ENCODE peak calls at places on chromosomes 3 and 15, in eight cellular contexts. One of them, this sample, is unnamed.

GRCh38 chr15:77599899-77600298 is 32.8 kb downstream of the LINGO1 start:
- DNase-seq in dermis microvascular lymphatic vessel endothelial cell: no peak
- DNase-seq in T follicular helper cell: no peak
- DNase-seq in substantia nigra: peak; percentile 45
- DNase-seq in NCI-H1092: peak; percentile 72
- DNase-seq in posterior vena cava: no peak
- DNase-seq in non-pigmented ciliary epithelial cell: no peak
- DNase-seq in uterus: no peak
- DNase-seq in this sample: no peak

GRCh38 chr3:8186213-8186612 is 315.4 kb upstream of the LMCD1 start:
- DNase-seq in dermis microvascular lymphatic vessel endothelial cell: no peak
- DNase-seq in T follicular helper cell: no peak
- DNase-seq in substantia nigra: no peak
- DNase-seq in NCI-H1092: no peak
- DNase-seq in posterior vena cava: no peak
- DNase-seq in non-pigmented ciliary epithelial cell: no peak
- DNase-seq in uterus: no peak
- DNase-seq in this sample: no peak

GRCh38 chr3:76438971-76439370 is 600.9 kb upstream of the ROBO2 start:
- DNase-seq in dermis microvascular lymphatic vessel endothelial cell: no peak
- DNase-seq in T follicular helper cell: no peak
- DNase-seq in substantia nigra: no peak
- DNase-seq in NCI-H1092: no peak
- DNase-seq in posterior vena cava: no peak
- DNase-seq in non-pigmented ciliary epithelial cell: no peak
- DNase-seq in uterus: no peak
- DNase-seq in this sample: no peak

GRCh38 chr3:9890249-9891071 is at the start of gene JAGN1:
- DNase-seq in dermis microvascular lymphatic vessel endothelial cell: peak; percentile 68
- DNase-seq in T follicular helper cell: peak; percentile 87
- DNase-seq in substantia nigra: peak; percentile 82
- DNase-seq in NCI-H1092: peak; percentile 69
- DNase-seq in posterior vena cava: peak; percentile 97
- DNase-seq in non-pigmented ciliary epithelial cell: peak; percentile 45
- DNase-seq in uterus: peak; percentile 92
- DNase-seq in this sample: no peak

GRCh38 chr3:33104803-33105202 is 7.9 kb upstream of the GLB1 start:
- DNase-seq in dermis microvascular lymphatic vessel endothelial cell: no peak
- DNase-seq in T follicular helper cell: no peak
- DNase-seq in substantia nigra: no peak
- DNase-seq in NCI-H1092: no peak
- DNase-seq in posterior vena cava: no peak
- DNase-seq in non-pigmented ciliary epithelial cell: no peak
- DNase-seq in uterus: no peak
- DNase-seq in this sample: no peak

GRCh38 chr15:66734961-66735908 is 33.2 kb downstream of the SMAD6 start:
- DNase-seq in dermis microvascular lymphatic vessel endothelial cell: no peak
- DNase-seq in T follicular helper cell: no peak
- DNase-seq in substantia nigra: peak; percentile 17
- DNase-seq in NCI-H1092: no peak
- DNase-seq in posterior vena cava: no peak
- DNase-seq in non-pigmented ciliary epithelial cell: no peak
- DNase-seq in uterus: no peak
- DNase-seq in this sample: no peak

GRCh38 chr3:38227989-38228388 is 37.6 kb upstream of the SLC22A13 start:
- DNase-seq in dermis microvascular lymphatic vessel endothelial cell: no peak
- DNase-seq in T follicular helper cell: no peak
- DNase-seq in substantia nigra: no peak
- DNase-seq in NCI-H1092: no peak
- DNase-seq in posterior vena cava: no peak
- DNase-seq in non-pigmented ciliary epithelial cell: peak; percentile 13
- DNase-seq in uterus: no peak
- DNase-seq in this sample: no peak

GRCh38 chr15:74434260-74434915 is 630 bp upstream of the SEMA7A start:
- DNase-seq in dermis microvascular lymphatic vessel endothelial cell: no peak
- DNase-seq in T follicular helper cell: no peak
- DNase-seq in substantia nigra: no peak
- DNase-seq in NCI-H1092: no peak
- DNase-seq in posterior vena cava: no peak
- DNase-seq in non-pigmented ciliary epithelial cell: no peak
- DNase-seq in uterus: no peak
- DNase-seq in this sample: no peak

GRCh38 chr15:42457445-42458442 is 33.2 kb downstream of the ZNF106 start:
- DNase-seq in dermis microvascular lymphatic vessel endothelial cell: peak; percentile 67
- DNase-seq in T follicular helper cell: no peak
- DNase-seq in substantia nigra: no peak
- DNase-seq in NCI-H1092: no peak
- DNase-seq in posterior vena cava: peak; percentile 83
- DNase-seq in non-pigmented ciliary epithelial cell: peak; percentile 85
- DNase-seq in uterus: peak; percentile 81
- DNase-seq in this sample: peak; percentile 18

GRCh38 chr3:186411994-186412393 is 50.0 kb upstream of the DGKG start:
- DNase-seq in dermis microvascular lymphatic vessel endothelial cell: no peak
- DNase-seq in T follicular helper cell: no peak
- DNase-seq in substantia nigra: no peak
- DNase-seq in NCI-H1092: no peak
- DNase-seq in posterior vena cava: no peak
- DNase-seq in non-pigmented ciliary epithelial cell: no peak
- DNase-seq in uterus: no peak
- DNase-seq in this sample: no peak

GRCh38 chr3:160618878-160619277 is 53.5 kb upstream of the KPNA4 start:
- DNase-seq in dermis microvascular lymphatic vessel endothelial cell: no peak
- DNase-seq in T follicular helper cell: no peak
- DNase-seq in substantia nigra: no peak
- DNase-seq in NCI-H1092: no peak
- DNase-seq in posterior vena cava: no peak
- DNase-seq in non-pigmented ciliary epithelial cell: no peak
- DNase-seq in uterus: no peak
- DNase-seq in this sample: no peak

GRCh38 chr15:72198410-72199270 is 1.1 kb upstream of the GRAMD2A start:
- DNase-seq in dermis microvascular lymphatic vessel endothelial cell: no peak
- DNase-seq in T follicular helper cell: no peak
- DNase-seq in substantia nigra: no peak
- DNase-seq in NCI-H1092: no peak
- DNase-seq in posterior vena cava: no peak
- DNase-seq in non-pigmented ciliary epithelial cell: no peak
- DNase-seq in uterus: no peak
- DNase-seq in this sample: no peak

GRCh38 chr3:190728574-190729246 is 133.8 kb downstream of the GMNC start:
- DNase-seq in dermis microvascular lymphatic vessel endothelial cell: no peak
- DNase-seq in T follicular helper cell: no peak
- DNase-seq in substantia nigra: no peak
- DNase-seq in NCI-H1092: no peak
- DNase-seq in posterior vena cava: no peak
- DNase-seq in non-pigmented ciliary epithelial cell: no peak
- DNase-seq in uterus: no peak
- DNase-seq in this sample: no peak

GRCh38 chr3:139728414-139728813 is 50.6 kb upstream of the NMNAT3 start:
- DNase-seq in dermis microvascular lymphatic vessel endothelial cell: no peak
- DNase-seq in T follicular helper cell: no peak
- DNase-seq in substantia nigra: no peak
- DNase-seq in NCI-H1092: no peak
- DNase-seq in posterior vena cava: no peak
- DNase-seq in non-pigmented ciliary epithelial cell: no peak
- DNase-seq in uterus: no peak
- DNase-seq in this sample: no peak

GRCh38 chr15:77832874-77833273 is 200.2 kb upstream of the LINGO1 start:
- DNase-seq in dermis microvascular lymphatic vessel endothelial cell: no peak
- DNase-seq in T follicular helper cell: no peak
- DNase-seq in substantia nigra: no peak
- DNase-seq in NCI-H1092: no peak
- DNase-seq in posterior vena cava: peak; percentile 36
- DNase-seq in non-pigmented ciliary epithelial cell: no peak
- DNase-seq in uterus: no peak
- DNase-seq in this sample: no peak

GRCh38 chr3:190036631-190037030 is 84.1 kb downstream of the P3H2 start:
- DNase-seq in dermis microvascular lymphatic vessel endothelial cell: no peak
- DNase-seq in T follicular helper cell: no peak
- DNase-seq in substantia nigra: no peak
- DNase-seq in NCI-H1092: no peak
- DNase-seq in posterior vena cava: no peak
- DNase-seq in non-pigmented ciliary epithelial cell: peak; percentile 68
- DNase-seq in uterus: no peak
- DNase-seq in this sample: no peak

GRCh38 chr3:143471705-143472104 is 352.1 kb downstream of the CHST2 start:
- DNase-seq in dermis microvascular lymphatic vessel endothelial cell: no peak
- DNase-seq in T follicular helper cell: no peak
- DNase-seq in substantia nigra: no peak
- DNase-seq in NCI-H1092: no peak
- DNase-seq in posterior vena cava: no peak
- DNase-seq in non-pigmented ciliary epithelial cell: no peak
- DNase-seq in uterus: no peak
- DNase-seq in this sample: no peak

GRCh38 chr15:60573936-60574335 is 95.0 kb upstream of the ICE2 start:
- DNase-seq in dermis microvascular lymphatic vessel endothelial cell: no peak
- DNase-seq in T follicular helper cell: peak; percentile 31
- DNase-seq in substantia nigra: no peak
- DNase-seq in NCI-H1092: no peak
- DNase-seq in posterior vena cava: no peak
- DNase-seq in non-pigmented ciliary epithelial cell: no peak
- DNase-seq in uterus: no peak
- DNase-seq in this sample: no peak

GRCh38 chr15:83653639-83654378 is at the start of gene ADAMTSL3:
- DNase-seq in dermis microvascular lymphatic vessel endothelial cell: peak; percentile 36
- DNase-seq in T follicular helper cell: no peak
- DNase-seq in substantia nigra: peak; percentile 23
- DNase-seq in NCI-H1092: no peak
- DNase-seq in posterior vena cava: peak; percentile 91
- DNase-seq in non-pigmented ciliary epithelial cell: no peak
- DNase-seq in uterus: peak; percentile 63
- DNase-seq in this sample: no peak

GRCh38 chr3:53812434-53812833 is 33.8 kb downstream of the CHDH start:
- DNase-seq in dermis microvascular lymphatic vessel endothelial cell: no peak
- DNase-seq in T follicular helper cell: no peak
- DNase-seq in substantia nigra: no peak
- DNase-seq in NCI-H1092: no peak
- DNase-seq in posterior vena cava: no peak
- DNase-seq in non-pigmented ciliary epithelial cell: no peak
- DNase-seq in uterus: no peak
- DNase-seq in this sample: no peak

GRCh38 chr3:42173307-42173706 is 82.2 kb downstream of the TRAK1 start:
- DNase-seq in dermis microvascular lymphatic vessel endothelial cell: no peak
- DNase-seq in T follicular helper cell: no peak
- DNase-seq in substantia nigra: no peak
- DNase-seq in NCI-H1092: no peak
- DNase-seq in posterior vena cava: no peak
- DNase-seq in non-pigmented ciliary epithelial cell: no peak
- DNase-seq in uterus: no peak
- DNase-seq in this sample: no peak

GRCh38 chr3:31836397-31837075 is 144.5 kb downstream of the OSBPL10 start:
- DNase-seq in dermis microvascular lymphatic vessel endothelial cell: no peak
- DNase-seq in T follicular helper cell: no peak
- DNase-seq in substantia nigra: no peak
- DNase-seq in NCI-H1092: no peak
- DNase-seq in posterior vena cava: no peak
- DNase-seq in non-pigmented ciliary epithelial cell: no peak
- DNase-seq in uterus: no peak
- DNase-seq in this sample: no peak

GRCh38 chr15:46946953-46947352 is 770.4 kb upstream of the SEMA6D start:
- DNase-seq in dermis microvascular lymphatic vessel endothelial cell: no peak
- DNase-seq in T follicular helper cell: no peak
- DNase-seq in substantia nigra: no peak
- DNase-seq in NCI-H1092: no peak
- DNase-seq in posterior vena cava: no peak
- DNase-seq in non-pigmented ciliary epithelial cell: no peak
- DNase-seq in uterus: no peak
- DNase-seq in this sample: no peak

GRCh38 chr3:187831125-187832051 is 86.1 kb upstream of the BCL6 start:
- DNase-seq in dermis microvascular lymphatic vessel endothelial cell: no peak
- DNase-seq in T follicular helper cell: no peak
- DNase-seq in substantia nigra: no peak
- DNase-seq in NCI-H1092: no peak
- DNase-seq in posterior vena cava: no peak
- DNase-seq in non-pigmented ciliary epithelial cell: no peak
- DNase-seq in uterus: no peak
- DNase-seq in this sample: no peak

GRCh38 chr3:5699313-5699712 is 511.8 kb downstream of the EDEM1 start:
- DNase-seq in dermis microvascular lymphatic vessel endothelial cell: no peak
- DNase-seq in T follicular helper cell: no peak
- DNase-seq in substantia nigra: no peak
- DNase-seq in NCI-H1092: no peak
- DNase-seq in posterior vena cava: no peak
- DNase-seq in non-pigmented ciliary epithelial cell: no peak
- DNase-seq in uterus: no peak
- DNase-seq in this sample: no peak

GRCh38 chr3:133424937-133425869 is 25.3 kb downstream of the BFSP2 start:
- DNase-seq in dermis microvascular lymphatic vessel endothelial cell: no peak
- DNase-seq in T follicular helper cell: no peak
- DNase-seq in substantia nigra: no peak
- DNase-seq in NCI-H1092: no peak
- DNase-seq in posterior vena cava: no peak
- DNase-seq in non-pigmented ciliary epithelial cell: no peak
- DNase-seq in uterus: no peak
- DNase-seq in this sample: no peak

GRCh38 chr3:135966349-135966695 is 794 bp downstream of the PPP2R3A start:
- DNase-seq in dermis microvascular lymphatic vessel endothelial cell: no peak
- DNase-seq in T follicular helper cell: no peak
- DNase-seq in substantia nigra: peak; percentile 44
- DNase-seq in NCI-H1092: peak; percentile 2
- DNase-seq in posterior vena cava: no peak
- DNase-seq in non-pigmented ciliary epithelial cell: no peak
- DNase-seq in uterus: no peak
- DNase-seq in this sample: no peak

GRCh38 chr3:110234831-110235230 is 836.8 kb upstream of the NECTIN3 start:
- DNase-seq in dermis microvascular lymphatic vessel endothelial cell: no peak
- DNase-seq in T follicular helper cell: no peak
- DNase-seq in substantia nigra: no peak
- DNase-seq in NCI-H1092: no peak
- DNase-seq in posterior vena cava: no peak
- DNase-seq in non-pigmented ciliary epithelial cell: no peak
- DNase-seq in uterus: no peak
- DNase-seq in this sample: no peak

GRCh38 chr3:193732391-193732790 is 139.4 kb downstream of the OPA1 start:
- DNase-seq in dermis microvascular lymphatic vessel endothelial cell: no peak
- DNase-seq in T follicular helper cell: no peak
- DNase-seq in substantia nigra: no peak
- DNase-seq in NCI-H1092: no peak
- DNase-seq in posterior vena cava: no peak
- DNase-seq in non-pigmented ciliary epithelial cell: peak; percentile 52
- DNase-seq in uterus: no peak
- DNase-seq in this sample: no peak

GRCh38 chr3:122927726-122928125 is 99.8 kb downstream of the SEMA5B start:
- DNase-seq in dermis microvascular lymphatic vessel endothelial cell: no peak
- DNase-seq in T follicular helper cell: no peak
- DNase-seq in substantia nigra: no peak
- DNase-seq in NCI-H1092: no peak
- DNase-seq in posterior vena cava: peak; percentile 64
- DNase-seq in non-pigmented ciliary epithelial cell: no peak
- DNase-seq in uterus: no peak
- DNase-seq in this sample: no peak

GRCh38 chr15:92637621-92638020 is 18.0 kb downstream of the FAM174B start:
- DNase-seq in dermis microvascular lymphatic vessel endothelial cell: no peak
- DNase-seq in T follicular helper cell: no peak
- DNase-seq in substantia nigra: no peak
- DNase-seq in NCI-H1092: peak; percentile 43
- DNase-seq in posterior vena cava: no peak
- DNase-seq in non-pigmented ciliary epithelial cell: no peak
- DNase-seq in uterus: peak; percentile 9
- DNase-seq in this sample: no peak

GRCh38 chr3:178629430-178630178 is 93.4 kb downstream of the KCNMB2 start:
- DNase-seq in dermis microvascular lymphatic vessel endothelial cell: no peak
- DNase-seq in T follicular helper cell: no peak
- DNase-seq in substantia nigra: no peak
- DNase-seq in NCI-H1092: no peak
- DNase-seq in posterior vena cava: no peak
- DNase-seq in non-pigmented ciliary epithelial cell: no peak
- DNase-seq in uterus: no peak
- DNase-seq in this sample: peak; percentile 33

This sample was measured in LNCaP clone FGC.